ENCODE peak calls at places on chromosomes 5 and 9, in ten cellular contexts. One of them, this sample, is unnamed. For H3K4me1, the result is how much of the 10 kb centered on the place peaks cover.

GRCh38 chr5:74500037-74500917 is 140.3 kb downstream of the ENC1 start:
- DNase-seq in spleen: no peak
- DNase-seq in prostate gland: no peak
- DNase-seq in stomach: no peak
- DNase-seq in adrenal gland: no peak
- DNase-seq in tibial nerve: no peak
- DNase-seq in sigmoid colon: no peak
- DNase-seq in suprapubic skin: no peak
- DNase-seq in heart left ventricle: no peak
- DNase-seq in body of pancreas: no peak
- DNase-seq in this sample: no peak

GRCh38 chr5:91103353-91104061 is 279.6 kb downstream of the ARRDC3 start:
- DNase-seq in spleen: no peak
- DNase-seq in suprapubic skin: no peak
- DNase-seq in adrenal gland: no peak
- DNase-seq in prostate gland: no peak
- DNase-seq in stomach: no peak
- DNase-seq in tibial nerve: no peak
- DNase-seq in body of pancreas: no peak
- DNase-seq in sigmoid colon: no peak
- DNase-seq in heart left ventricle: no peak
- DNase-seq in this sample: no peak

GRCh38 chr5:134892926-134893325 is 12.0 kb upstream of the PCBD2 start:
- DNase-seq in heart left ventricle: no peak
- DNase-seq in body of pancreas: no peak
- DNase-seq in prostate gland: no peak
- DNase-seq in spleen: no peak
- DNase-seq in sigmoid colon: no peak
- DNase-seq in tibial nerve: no peak
- DNase-seq in stomach: no peak
- DNase-seq in adrenal gland: no peak
- DNase-seq in suprapubic skin: no peak
- DNase-seq in this sample: no peak

GRCh38 chr5:75482482-75482881 is 28.9 kb downstream of the CERT1 start:
- DNase-seq in heart left ventricle: no peak
- DNase-seq in body of pancreas: no peak
- DNase-seq in stomach: no peak
- DNase-seq in sigmoid colon: no peak
- DNase-seq in prostate gland: no peak
- DNase-seq in adrenal gland: no peak
- DNase-seq in suprapubic skin: no peak
- DNase-seq in tibial nerve: no peak
- DNase-seq in spleen: no peak
- DNase-seq in this sample: no peak

GRCh38 chr5:135832263-135832555 is 2.3 kb upstream of the SLC25A48 start:
- DNase-seq in body of pancreas: no peak
- DNase-seq in sigmoid colon: no peak
- DNase-seq in stomach: no peak
- DNase-seq in tibial nerve: no peak
- DNase-seq in adrenal gland: no peak
- DNase-seq in prostate gland: no peak
- DNase-seq in suprapubic skin: no peak
- DNase-seq in spleen: peak
- DNase-seq in heart left ventricle: no peak
- DNase-seq in this sample: no peak

GRCh38 chr9:34996905-34997279 is 7.3 kb downstream of the DNAJB5 start:
- DNase-seq in adrenal gland: no peak
- DNase-seq in sigmoid colon: no peak
- DNase-seq in body of pancreas: no peak
- DNase-seq in suprapubic skin: no peak
- DNase-seq in stomach: no peak
- DNase-seq in heart left ventricle: no peak
- DNase-seq in prostate gland: no peak
- DNase-seq in tibial nerve: no peak
- DNase-seq in spleen: no peak
- DNase-seq in this sample: no peak

GRCh38 chr5:60687927-60688720 is 11.8 kb downstream of the DEPDC1B start:
- DNase-seq in adrenal gland: no peak
- DNase-seq in body of pancreas: no peak
- DNase-seq in heart left ventricle: no peak
- DNase-seq in suprapubic skin: no peak
- DNase-seq in prostate gland: no peak
- DNase-seq in tibial nerve: no peak
- DNase-seq in sigmoid colon: no peak
- DNase-seq in stomach: no peak
- DNase-seq in spleen: no peak
- DNase-seq in this sample: no peak

GRCh38 chr5:126268697-126269315 is 154.4 kb upstream of the GRAMD2B start:
- DNase-seq in prostate gland: no peak
- DNase-seq in stomach: no peak
- DNase-seq in adrenal gland: no peak
- DNase-seq in tibial nerve: no peak
- DNase-seq in suprapubic skin: no peak
- DNase-seq in heart left ventricle: no peak
- DNase-seq in body of pancreas: no peak
- DNase-seq in spleen: no peak
- DNase-seq in sigmoid colon: no peak
- DNase-seq in this sample: no peak

GRCh38 chr9:126341461-126341860 is 14.8 kb downstream of the MVB12B start:
- DNase-seq in adrenal gland: no peak
- DNase-seq in body of pancreas: no peak
- DNase-seq in spleen: no peak
- DNase-seq in tibial nerve: no peak
- DNase-seq in sigmoid colon: no peak
- DNase-seq in prostate gland: no peak
- DNase-seq in heart left ventricle: no peak
- DNase-seq in stomach: no peak
- DNase-seq in suprapubic skin: no peak
- DNase-seq in this sample: no peak

GRCh38 chr9:123353984-123354591 is 1.9 kb upstream of the CRB2 start:
- DNase-seq in suprapubic skin: no peak
- DNase-seq in heart left ventricle: peak
- DNase-seq in prostate gland: peak
- DNase-seq in spleen: peak
- DNase-seq in adrenal gland: peak
- DNase-seq in body of pancreas: peak
- DNase-seq in sigmoid colon: peak
- DNase-seq in tibial nerve: no peak
- DNase-seq in stomach: peak
- DNase-seq in this sample: peak

GRCh38 chr5:27590503-27590902 is 552.1 kb upstream of the CDH9 start:
- DNase-seq in sigmoid colon: no peak
- DNase-seq in suprapubic skin: peak
- DNase-seq in prostate gland: no peak
- DNase-seq in body of pancreas: no peak
- DNase-seq in adrenal gland: no peak
- DNase-seq in stomach: no peak
- DNase-seq in tibial nerve: no peak
- DNase-seq in spleen: no peak
- DNase-seq in heart left ventricle: peak
- DNase-seq in this sample: no peak

GRCh38 chr9:128316421-128316820 is 5.8 kb downstream of the TRUB2 start:
- DNase-seq in suprapubic skin: no peak
- DNase-seq in adrenal gland: no peak
- DNase-seq in prostate gland: no peak
- DNase-seq in tibial nerve: no peak
- DNase-seq in stomach: no peak
- DNase-seq in sigmoid colon: no peak
- DNase-seq in spleen: no peak
- DNase-seq in body of pancreas: no peak
- DNase-seq in heart left ventricle: no peak
- DNase-seq in this sample: no peak

GRCh38 chr5:23727271-23727670 is 219.9 kb downstream of the PRDM9 start:
- DNase-seq in stomach: no peak
- DNase-seq in adrenal gland: no peak
- DNase-seq in prostate gland: peak
- DNase-seq in suprapubic skin: no peak
- DNase-seq in body of pancreas: no peak
- DNase-seq in tibial nerve: no peak
- DNase-seq in sigmoid colon: no peak
- DNase-seq in heart left ventricle: no peak
- DNase-seq in spleen: no peak
- DNase-seq in this sample: no peak

GRCh38 chr5:4584982-4585381 is 555.1 kb upstream of the ADAMTS16 start:
- DNase-seq in adrenal gland: no peak
- DNase-seq in prostate gland: no peak
- DNase-seq in stomach: no peak
- DNase-seq in suprapubic skin: no peak
- DNase-seq in heart left ventricle: no peak
- DNase-seq in sigmoid colon: no peak
- DNase-seq in tibial nerve: no peak
- DNase-seq in body of pancreas: no peak
- DNase-seq in spleen: no peak
- DNase-seq in this sample: no peak

GRCh38 chr9:113580041-113580953 is 116.8 kb downstream of the RGS3 start:
- DNase-seq in heart left ventricle: peak
- DNase-seq in body of pancreas: peak
- DNase-seq in sigmoid colon: peak
- DNase-seq in stomach: peak
- DNase-seq in prostate gland: peak
- DNase-seq in spleen: peak
- DNase-seq in adrenal gland: peak
- DNase-seq in suprapubic skin: peak
- DNase-seq in tibial nerve: peak
- DNase-seq in this sample: peak

GRCh38 chr5:98753507-98753906 is 20.0 kb upstream of the RGMB start:
- DNase-seq in spleen: no peak
- DNase-seq in body of pancreas: no peak
- DNase-seq in stomach: no peak
- DNase-seq in sigmoid colon: no peak
- DNase-seq in prostate gland: no peak
- DNase-seq in heart left ventricle: no peak
- DNase-seq in suprapubic skin: no peak
- DNase-seq in tibial nerve: no peak
- DNase-seq in adrenal gland: no peak
- DNase-seq in this sample: no peak

GRCh38 chr9:75911390-75911789 is 20.9 kb downstream of the PCSK5 start:
- DNase-seq in suprapubic skin: no peak
- DNase-seq in heart left ventricle: no peak
- DNase-seq in spleen: no peak
- DNase-seq in stomach: no peak
- DNase-seq in tibial nerve: no peak
- DNase-seq in adrenal gland: no peak
- DNase-seq in sigmoid colon: no peak
- DNase-seq in prostate gland: no peak
- DNase-seq in body of pancreas: no peak
- DNase-seq in this sample: no peak

GRCh38 chr9:115399026-115399425 is 281.1 kb upstream of the TNC start:
- DNase-seq in adrenal gland: no peak
- DNase-seq in heart left ventricle: no peak
- DNase-seq in sigmoid colon: no peak
- DNase-seq in prostate gland: no peak
- DNase-seq in body of pancreas: no peak
- DNase-seq in spleen: no peak
- DNase-seq in suprapubic skin: no peak
- DNase-seq in tibial nerve: no peak
- DNase-seq in stomach: no peak
- DNase-seq in this sample: no peak
- H3K4me1 ChIP-seq in adrenal gland: under half
- H3K4me1 ChIP-seq in heart left ventricle: under half
- H3K4me1 ChIP-seq in sigmoid colon: under half
- H3K4me1 ChIP-seq in prostate gland: under half
- H3K4me1 ChIP-seq in body of pancreas: under half
- H3K4me1 ChIP-seq in spleen: under half
- H3K4me1 ChIP-seq in suprapubic skin: under half
- H3K4me1 ChIP-seq in tibial nerve: under half
- H3K4me1 ChIP-seq in stomach: under half
- H3K4me1 ChIP-seq in this sample: under half

GRCh38 chr5:120463991-120464626 is at the start of gene PRR16:
- DNase-seq in stomach: peak
- DNase-seq in prostate gland: peak
- DNase-seq in body of pancreas: peak
- DNase-seq in adrenal gland: peak
- DNase-seq in tibial nerve: no peak
- DNase-seq in sigmoid colon: peak
- DNase-seq in heart left ventricle: peak
- DNase-seq in suprapubic skin: peak
- DNase-seq in spleen: peak
- DNase-seq in this sample: peak

GRCh38 chr5:120463026-120463770 is 902 bp upstream of the PRR16 start:
- DNase-seq in spleen: no peak
- DNase-seq in stomach: no peak
- DNase-seq in heart left ventricle: no peak
- DNase-seq in prostate gland: no peak
- DNase-seq in body of pancreas: no peak
- DNase-seq in adrenal gland: no peak
- DNase-seq in sigmoid colon: no peak
- DNase-seq in tibial nerve: no peak
- DNase-seq in suprapubic skin: no peak
- DNase-seq in this sample: no peak

GRCh38 chr5:120464627-120465280 is 654 bp downstream of the PRR16 start:
- DNase-seq in suprapubic skin: peak
- DNase-seq in stomach: peak
- DNase-seq in sigmoid colon: peak
- DNase-seq in spleen: peak
- DNase-seq in body of pancreas: peak
- DNase-seq in prostate gland: peak
- DNase-seq in adrenal gland: peak
- DNase-seq in tibial nerve: no peak
- DNase-seq in heart left ventricle: peak
- DNase-seq in this sample: peak

GRCh38 chr5:120465281-120465961 is 1.3 kb downstream of the PRR16 start:
- DNase-seq in tibial nerve: no peak
- DNase-seq in suprapubic skin: peak
- DNase-seq in adrenal gland: peak
- DNase-seq in prostate gland: peak
- DNase-seq in body of pancreas: peak
- DNase-seq in stomach: no peak
- DNase-seq in spleen: peak
- DNase-seq in heart left ventricle: peak
- DNase-seq in sigmoid colon: peak
- DNase-seq in this sample: peak

GRCh38 chr5:120466337-120467006 is 2.4 kb downstream of the PRR16 start:
- DNase-seq in body of pancreas: no peak
- DNase-seq in suprapubic skin: no peak
- DNase-seq in spleen: no peak
- DNase-seq in heart left ventricle: no peak
- DNase-seq in sigmoid colon: no peak
- DNase-seq in adrenal gland: no peak
- DNase-seq in tibial nerve: no peak
- DNase-seq in prostate gland: no peak
- DNase-seq in stomach: no peak
- DNase-seq in this sample: no peak
- H3K4me3 ChIP-seq in body of pancreas: no peak
- H3K4me3 ChIP-seq in suprapubic skin: peak
- H3K4me3 ChIP-seq in spleen: peak
- H3K4me3 ChIP-seq in heart left ventricle: peak
- H3K4me3 ChIP-seq in sigmoid colon: no peak
- H3K4me3 ChIP-seq in adrenal gland: no peak
- H3K4me3 ChIP-seq in tibial nerve: no peak
- H3K4me3 ChIP-seq in prostate gland: no peak
- H3K4me3 ChIP-seq in stomach: peak
- H3K4me3 ChIP-seq in this sample: peak

GRCh38 chr9:106859957-106860715 is 2.8 kb upstream of the ZNF462 start:
- DNase-seq in adrenal gland: peak
- DNase-seq in prostate gland: peak
- DNase-seq in heart left ventricle: peak
- DNase-seq in stomach: no peak
- DNase-seq in sigmoid colon: peak
- DNase-seq in tibial nerve: no peak
- DNase-seq in body of pancreas: peak
- DNase-seq in spleen: no peak
- DNase-seq in suprapubic skin: peak
- DNase-seq in this sample: peak
- TF ChIP-seq POLR2A in adrenal gland: no peak
- TF ChIP-seq POLR2A in prostate gland: no peak
- TF ChIP-seq POLR2A in heart left ventricle: no peak
- TF ChIP-seq POLR2A in stomach: no peak
- TF ChIP-seq POLR2A in sigmoid colon: no peak
- TF ChIP-seq POLR2A in tibial nerve: no peak
- TF ChIP-seq POLR2A in body of pancreas: no peak
- TF ChIP-seq POLR2A in spleen: peak
- TF ChIP-seq POLR2A in suprapubic skin: no peak
- TF ChIP-seq POLR2A in this sample: no peak

GRCh38 chr5:14178671-14179211 is 35.6 kb downstream of the TRIO start:
- DNase-seq in prostate gland: no peak
- DNase-seq in stomach: no peak
- DNase-seq in suprapubic skin: no peak
- DNase-seq in adrenal gland: no peak
- DNase-seq in sigmoid colon: no peak
- DNase-seq in body of pancreas: no peak
- DNase-seq in spleen: no peak
- DNase-seq in tibial nerve: no peak
- DNase-seq in heart left ventricle: no peak
- DNase-seq in this sample: no peak
- H3K4me1 ChIP-seq in prostate gland: under half
- H3K4me1 ChIP-seq in stomach: half or more
- H3K4me1 ChIP-seq in suprapubic skin: under half
- H3K4me1 ChIP-seq in adrenal gland: under half
- H3K4me1 ChIP-seq in sigmoid colon: half or more
- H3K4me1 ChIP-seq in body of pancreas: under half
- H3K4me1 ChIP-seq in spleen: half or more
- H3K4me1 ChIP-seq in tibial nerve: under half
- H3K4me1 ChIP-seq in heart left ventricle: under half
- H3K4me1 ChIP-seq in this sample: under half

This sample was measured in uterus.